ENCODE peak calls at places on chromosomes 6 and 20, in five cellular contexts. K, N, V, J and R are unnamed samples.

GRCh38 chr20:36116813-36117441 is 37.6 kb upstream of the EPB41L1 start:
- DNase-seq in N (no peak), J (peak), K (no peak), V (no peak), R (no peak)

GRCh38 chr6:142331075-142331551 is 29.3 kb downstream of the ADGRG6 start:
- DNase-seq in V (no peak), J (no peak), N (no peak), K (peak), R (no peak)

GRCh38 chr6:156390621-156391378 is 386.4 kb upstream of the ARID1B start:
- DNase-seq in J (peak), K (no peak), V (peak), N (peak), R (no peak)

GRCh38 chr20:17399303-17399985 is 131.7 kb downstream of the BFSP1 start:
- DNase-seq in N (no peak), V (no peak), K (peak), J (no peak), R (no peak)

GRCh38 chr20:38961530-38962043 is 557 bp upstream of the DHX35 start:
- DNase-seq in V (peak), K (peak), J (no peak), N (peak), R (peak)

GRCh38 chr20:8287328-8287727 is 155.3 kb downstream of the PLCB1 start:
- DNase-seq in V (no peak), J (no peak), N (no peak), K (no peak), R (no peak)

GRCh38 chr20:59400666-59401065 is 100.3 kb downstream of the EDN3 start:
- DNase-seq in V (no peak), J (no peak), N (no peak), K (no peak), R (no peak)

GRCh38 chr6:113818528-113818927 is 38.6 kb upstream of the MARCKS start:
- DNase-seq in J (no peak), N (no peak), V (no peak), K (no peak), R (no peak)

GRCh38 chr20:63226020-63226943 is 9.4 kb upstream of the BIRC7 start:
- DNase-seq in N (no peak), J (no peak), K (no peak), V (no peak), R (no peak)

GRCh38 chr20:59668926-59669325 is 64.6 kb downstream of the PHACTR3 start:
- DNase-seq in J (no peak), V (no peak), N (no peak), K (no peak), R (no peak)

GRCh38 chr6:12751694-12752304 is 35.2 kb downstream of the PHACTR1 start:
- DNase-seq in N (peak), K (peak), V (peak), J (peak), R (peak)

GRCh38 chr6:34067814-34068213 is 78.1 kb downstream of the GRM4 start:
- DNase-seq in J (peak), K (no peak), N (peak), V (peak), R (peak)

GRCh38 chr6:83593395-83593785 is 81.1 kb downstream of the PRSS35 start:
- DNase-seq in J (no peak), V (no peak), K (no peak), N (no peak), R (no peak)
- H3K4me2 ChIP-seq in J (peak), V (no peak), K (no peak), N (no peak), R (peak)

DNA sequence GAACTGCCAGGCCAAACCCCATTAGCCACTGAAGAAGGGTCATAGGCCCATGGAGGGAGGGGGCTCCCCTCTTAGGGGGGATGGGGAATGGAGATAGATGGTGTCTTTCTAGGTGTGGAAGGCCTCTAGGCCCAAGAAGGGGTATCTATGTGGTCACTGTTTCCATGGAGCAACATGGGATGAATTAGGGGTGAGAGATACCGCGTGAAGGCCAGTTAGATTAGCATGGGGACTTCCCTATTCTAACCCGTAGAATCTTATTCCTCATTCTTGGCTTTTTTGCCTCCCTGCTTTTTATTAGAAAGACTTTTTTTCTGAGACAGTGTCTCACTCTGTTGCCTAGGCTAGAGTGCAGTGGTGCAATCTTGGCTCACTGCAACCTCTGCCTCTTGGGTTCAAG is 3.2 kb downstream of the RAB44 start:
- DNase-seq in V (no peak), N (no peak), K (no peak), J (no peak), R (no peak)
- TF ChIP-seq EZH2phosphoT487 in V (no peak), N (no peak), K (no peak), J (no peak), R (no peak)

GRCh38 chr6:78666764-78667163 is 200.6 kb upstream of the IRAK1BP1 start:
- DNase-seq in J (no peak), N (no peak), V (no peak), K (no peak), R (no peak)
- TF ChIP-seq CTCF in J (no peak), N (no peak), V (no peak), K (no peak), R (no peak)

GRCh38 chr20:14860410-14860814 is 523.0 kb upstream of the FLRT3 start:
- DNase-seq in V (peak), K (peak), J (peak), N (no peak), R (no peak)
- H3K4me2 ChIP-seq in V (peak), K (peak), J (peak), N (no peak), R (no peak)

GRCh38 chr6:139887275-139887674 is 512.8 kb upstream of the CITED2 start:
- DNase-seq in N (no peak), V (no peak), J (no peak), K (no peak), R (no peak)

GRCh38 chr6:139882977-139883728 is 508.7 kb upstream of the CITED2 start:
- DNase-seq in N (no peak), J (peak), K (no peak), V (no peak), R (peak)

GRCh38 chr6:139888691-139889122 is 514.3 kb upstream of the CITED2 start:
- DNase-seq in N (no peak), K (peak), V (peak), J (no peak), R (no peak)

GRCh38 chr6:139883776-139884175 is 509.3 kb upstream of the CITED2 start:
- DNase-seq in J (no peak), K (no peak), V (no peak), N (no peak), R (no peak)

DNA sequence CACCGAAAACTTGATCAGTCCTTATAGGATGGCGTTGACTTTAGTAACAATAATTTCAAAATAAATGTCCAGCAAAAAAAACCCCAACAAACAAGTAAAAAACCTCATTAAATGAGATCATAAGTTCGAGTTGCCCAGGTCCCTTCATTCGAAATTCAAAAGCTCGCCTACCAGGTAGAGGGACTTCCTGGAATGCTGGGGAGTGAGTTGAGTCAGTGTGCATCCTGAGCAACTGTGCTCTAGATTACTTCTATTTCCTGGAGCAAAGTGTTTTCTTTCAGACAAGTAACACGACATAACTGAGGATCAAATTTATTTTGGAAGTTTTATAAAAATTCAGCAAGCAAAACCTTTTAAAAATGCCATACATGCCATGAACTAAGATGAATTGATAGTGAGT is 511.9 kb upstream of the CITED2 start:
- DNase-seq in N (no peak), J (peak), K (no peak), V (peak), R (no peak)
- TF ChIP-seq EZH2phosphoT487 in N (no peak), J (no peak), K (no peak), V (no peak), R (no peak)

GRCh38 chr6:169520104-169520503 is 181.7 kb downstream of the WDR27 start:
- DNase-seq in V (no peak), J (no peak), N (no peak), K (no peak), R (no peak)
- TF ChIP-seq CTCF in V (peak), J (peak), N (peak), K (peak), R (peak)

DNA sequence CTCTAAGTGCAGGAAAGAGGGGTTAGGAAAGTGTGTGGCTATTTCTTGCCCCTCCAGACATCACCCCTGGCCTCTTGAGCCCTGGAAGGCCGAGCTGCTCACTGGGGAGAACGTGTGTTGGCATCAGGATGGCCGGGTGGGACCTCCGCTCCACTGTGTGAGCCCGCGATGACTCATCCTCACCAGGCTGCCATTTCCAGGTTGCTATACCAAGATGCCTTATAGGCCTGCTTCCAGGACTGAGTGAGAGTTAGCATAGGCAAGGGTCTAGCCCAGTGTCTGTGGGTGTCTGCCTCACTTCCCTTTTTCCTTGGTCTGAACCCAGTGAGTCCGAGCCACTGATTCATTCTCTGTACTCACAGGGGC is 105.0 kb downstream of the MRPL14 start:
- DNase-seq in V (no peak), N (no peak), K (no peak), J (peak), R (no peak)
- H3K4me2 ChIP-seq in V (no peak), N (no peak), K (no peak), J (peak), R (no peak)

DNA sequence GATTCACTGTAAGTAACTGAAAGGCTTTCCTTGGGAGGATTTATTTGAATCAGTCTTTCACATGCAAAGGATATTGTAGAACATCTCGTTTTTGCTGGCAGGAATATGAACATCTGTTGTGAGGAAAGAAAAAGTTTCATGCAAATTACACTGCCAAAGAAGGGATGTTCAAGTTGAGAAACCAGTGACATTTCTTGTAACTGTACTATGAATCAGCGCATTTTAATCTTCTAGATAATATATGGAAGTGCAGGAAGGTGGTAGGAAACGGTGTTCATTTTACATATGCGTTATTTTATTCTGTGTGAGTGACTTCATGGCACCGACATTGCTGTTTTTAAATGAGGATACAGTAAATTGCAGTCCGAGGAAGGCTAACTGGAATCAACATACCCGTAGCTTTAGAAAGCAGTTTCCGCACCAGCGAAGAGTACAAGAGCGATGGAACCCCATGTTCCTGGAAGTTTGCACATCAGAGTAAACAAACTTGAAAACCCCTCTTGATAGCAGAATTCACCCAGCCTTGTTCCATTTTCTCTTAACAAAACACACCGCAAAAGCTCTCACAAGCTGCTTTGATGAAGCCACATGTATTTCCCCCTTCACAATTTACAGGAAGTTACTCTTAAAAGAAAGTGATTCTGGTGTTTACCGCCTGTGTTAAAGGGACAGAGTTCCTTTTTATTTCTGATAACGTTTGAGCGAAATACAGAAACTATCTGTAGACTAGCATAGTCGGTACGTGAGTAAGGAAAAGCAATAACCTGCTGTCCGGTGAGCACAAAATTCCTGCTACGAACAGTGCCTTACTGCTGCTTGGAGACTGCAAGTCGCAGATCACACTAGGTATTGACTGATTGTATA is 11.5 kb downstream of the PRDM1 start:
- DNase-seq in V (no peak), K (no peak), N (peak), J (peak), R (peak)
- TF ChIP-seq EZH2phosphoT487 in V (no peak), K (no peak), N (no peak), J (no peak), R (no peak)